ENCODE peak calls at places on chromosomes 6 and 20, in four cellular contexts. K, U, H and T are unnamed samples.

GRCh38 chr6:135883045-135883444 is 31.5 kb downstream of the PDE7B start:
- DNase-seq in K (no peak), H (no peak), U (no peak), T (no peak)

GRCh38 chr20:61531553-61532345 is 279.7 kb downstream of the CDH4 start:
- DNase-seq in H (no peak), U (no peak), K (no peak), T (no peak)

GRCh38 chr6:35031611-35032529 is 109.3 kb downstream of the TCP11 start:
- DNase-seq in H (no peak), U (no peak), K (no peak), T (no peak)

GRCh38 chr6:13859871-13860555 is 45.7 kb upstream of the MCUR1 start:
- DNase-seq in U (no peak), K (no peak), H (no peak), T (no peak)

GRCh38 chr6:14372738-14373484 is 255.3 kb downstream of the CD83 start:
- DNase-seq in U (no peak), H (no peak), K (no peak), T (no peak)

GRCh38 chr6:2503816-2504494 is 246.8 kb downstream of the MYLK4 start:
- DNase-seq in U (peak), K (no peak), H (no peak), T (peak)

GRCh38 chr20:48999890-49000870 is 45.9 kb upstream of the CSE1L start:
- DNase-seq in U (no peak), H (no peak), K (no peak), T (no peak)

GRCh38 chr20:49291200-49291599 is 13.3 kb upstream of the ZNFX1 start:
- DNase-seq in U (no peak), K (no peak), H (no peak), T (no peak)

GRCh38 chr6:118669561-118669960 is 18.2 kb upstream of the CEP85L start:
- DNase-seq in H (no peak), K (no peak), U (no peak), T (no peak)

GRCh38 chr6:15953152-15953880 is 175.6 kb upstream of the MYLIP start:
- DNase-seq in H (no peak), K (no peak), U (peak), T (peak)

GRCh38 chr6:170462366-170463020 is 90.6 kb downstream of the PSMB1 start:
- DNase-seq in U (no peak), K (no peak), H (no peak), T (no peak)

GRCh38 chr20:10558635-10559187 is 115.1 kb downstream of the JAG1 start:
- DNase-seq in K (peak), H (no peak), U (peak), T (peak)

GRCh38 chr6:34132486-34133185 is 13.3 kb downstream of the GRM4 start:
- DNase-seq in U (no peak), H (no peak), K (peak), T (peak)

GRCh38 chr6:16947461-16948159 is 154.2 kb upstream of the STMND1 start:
- DNase-seq in K (peak), U (peak), H (no peak), T (peak)

GRCh38 chr6:142275146-142276006 is 26.4 kb upstream of the ADGRG6 start:
- DNase-seq in U (no peak), K (no peak), H (no peak), T (no peak)

GRCh38 chr6:45613678-45614077 is 235.9 kb upstream of the SUPT3H start:
- DNase-seq in U (peak), K (peak), H (no peak), T (peak)

GRCh38 chr20:19110866-19111460 is 101.5 kb upstream of the SLC24A3 start:
- DNase-seq in U (no peak), K (no peak), H (no peak), T (no peak)

GRCh38 chr6:34232901-34233300 is 3.8 kb upstream of the HMGA1 start:
- DNase-seq in K (peak), U (no peak), H (no peak), T (peak)

DNA sequence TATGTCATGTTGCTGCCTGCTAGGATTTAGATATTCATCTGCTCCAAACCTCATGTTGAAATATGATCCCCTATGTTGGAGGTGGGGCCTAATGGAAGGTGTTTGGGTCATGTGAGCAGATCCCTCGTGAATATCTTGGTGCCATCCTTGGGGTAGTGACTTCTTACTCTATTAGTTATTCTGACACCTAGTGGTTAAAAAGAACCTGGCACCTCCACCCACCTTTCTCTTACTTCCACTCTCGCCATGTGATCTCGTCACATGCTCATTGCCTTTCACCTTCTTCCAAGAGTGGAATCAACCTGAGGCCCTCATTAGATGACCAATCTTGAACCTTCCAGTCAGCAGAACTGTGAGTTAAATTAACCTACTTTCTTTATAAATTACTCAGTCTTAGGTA is 549.4 kb upstream of the SYNCRIP start:
- DNase-seq in H (no peak), K (peak), U (peak), T (no peak)
- TF ChIP-seq CTCF in H (peak), K (no peak), U (no peak), T (no peak)

GRCh38 chr20:50957798-50958732 is at the start of gene DPM1:
- DNase-seq in K (peak), U (peak), H (peak), T (peak)

GRCh38 chr20:50959543-50960126 is 1.0 kb downstream of the MOCS3 start:
- DNase-seq in K (no peak), U (no peak), H (no peak), T (no peak)

GRCh38 chr20:50953821-50954220 is 4.5 kb downstream of the DPM1 start:
- DNase-seq in U (no peak), H (no peak), K (no peak), T (no peak)

GRCh38 chr20:50957276-50957675 is 1.1 kb downstream of the DPM1 start:
- DNase-seq in U (no peak), K (peak), H (no peak), T (peak)

GRCh38 chr20:50958733-50959542 is at the start of gene MOCS3:
- DNase-seq in H (peak), K (peak), U (peak), T (peak)
- TF ChIP-seq CTCF in H (no peak), K (no peak), U (no peak), T (no peak)

GRCh38 chr6:19869464-19869863 is 32.3 kb downstream of the ID4 start:
- DNase-seq in U (no peak), H (no peak), K (no peak), T (no peak)
- TF ChIP-seq CTCF in U (peak), H (no peak), K (no peak), T (no peak)

GRCh38 chr20:52275243-52275817 is 83.8 kb upstream of the ZFP64 start:
- DNase-seq in K (no peak), U (no peak), H (no peak), T (no peak)
- TF ChIP-seq CTCF in K (no peak), U (no peak), H (no peak), T (no peak)

GRCh38 chr6:7617954-7618764 is 28.2 kb downstream of the SNRNP48 start:
- DNase-seq in H (no peak), U (peak), K (peak), T (peak)
- TF ChIP-seq CTCF in H (no peak), U (peak), K (no peak), T (no peak)